ENCODE peak calls at places on chromosomes 5 and 9, in four cellular contexts. E is A549, R is HepG2, G is GM12878. T is an unnamed sample.
A peak's percentile ranks its signal among the peaks of the same experiment; 100 is the strongest.

GRCh38 chr9:37692622-37693221 is 42.0 kb downstream of the FRMPD1 start:
- DNase-seq in G (no peak), R (no peak), E (no peak), T (no peak)

GRCh38 chr5:177040814-177041410 is 18.4 kb downstream of the ZNF346 start:
- DNase-seq in R (no peak), E (no peak), G (no peak), T (no peak)

GRCh38 chr5:59357421-59357977 is 536.0 kb downstream of the PDE4D start:
- DNase-seq in R (no peak), G (no peak), E (no peak), T (no peak)

GRCh38 chr5:113721171-113721570 is 207.7 kb downstream of the YTHDC2 start:
- DNase-seq in G (no peak), E (no peak), R (no peak), T (no peak)

GRCh38 chr5:93636850-93637249 is 53.8 kb downstream of the NR2F1 start:
- DNase-seq in E (no peak), G (no peak), R (no peak), T (no peak)

GRCh38 chr9:21110708-21111576 is 30.7 kb downstream of the IFNW1 start:
- DNase-seq in E (peak; percentile 40), R (peak; percentile 61), G (peak; percentile 44), T (peak; percentile 58)

GRCh38 chr9:92342825-92343488 is 17.2 kb downstream of the CENPP start:
- DNase-seq in E (no peak), R (no peak), G (no peak), T (no peak)

GRCh38 chr9:86405926-86406325 is 51.7 kb upstream of the TUT7 start:
- DNase-seq in R (peak; percentile 53), E (peak; percentile 45), G (no peak), T (no peak)

GRCh38 chr5:157516016-157516415 is 56.0 kb downstream of the NIPAL4 start:
- DNase-seq in R (no peak), E (no peak), G (no peak), T (no peak)

GRCh38 chr9:101398930-101399640 is 434 bp downstream of the ZNF189 start:
- DNase-seq in R (no peak), G (no peak), E (no peak), T (no peak)

GRCh38 chr5:54522080-54522479 is 4.5 kb downstream of the SNX18 start:
- DNase-seq in E (no peak), R (no peak), G (no peak), T (no peak)

GRCh38 chr5:80975065-80975464 is 14.9 kb downstream of the RASGRF2 start:
- DNase-seq in R (peak; percentile 31), E (no peak), G (no peak), T (no peak)

GRCh38 chr5:92956886-92957285 is 624.1 kb downstream of the NR2F1-AS1 start:
- DNase-seq in R (no peak), G (no peak), E (no peak), T (no peak)

GRCh38 chr5:96969401-96969800 is 33.5 kb downstream of the LNPEP start:
- DNase-seq in R (no peak), E (no peak), G (no peak), T (no peak)

GRCh38 chr5:139642891-139643871 is 5.0 kb upstream of the CXXC5 start:
- DNase-seq in E (no peak), R (peak; percentile 79), G (no peak), T (peak; percentile 19)

GRCh38 chr5:126949475-126949874 is 80.9 kb downstream of the MARCHF3 start:
- DNase-seq in G (no peak), R (no peak), E (no peak), T (no peak)

GRCh38 chr5:148437249-148437648 is 53.5 kb downstream of the FBXO38 start:
- DNase-seq in E (no peak), G (no peak), R (no peak), T (no peak)

GRCh38 chr9:79766091-79766490 is 194.3 kb downstream of the TLE4 start:
- DNase-seq in G (no peak), E (no peak), R (no peak), T (no peak)

GRCh38 chr5:179858241-179858585 is 404 bp downstream of the MRNIP start:
- DNase-seq in R (peak; percentile 17), G (peak; percentile 7), E (peak; percentile 52), T (peak; percentile 72)

GRCh38 chr5:139473105-139473504 is 2.3 kb downstream of the SMIM33 start:
- DNase-seq in R (no peak), E (no peak), G (no peak), T (no peak)

GRCh38 chr5:61114441-61114840 is 47.8 kb downstream of the SMIM15 start:
- DNase-seq in G (no peak), R (no peak), E (no peak), T (no peak)

DNA sequence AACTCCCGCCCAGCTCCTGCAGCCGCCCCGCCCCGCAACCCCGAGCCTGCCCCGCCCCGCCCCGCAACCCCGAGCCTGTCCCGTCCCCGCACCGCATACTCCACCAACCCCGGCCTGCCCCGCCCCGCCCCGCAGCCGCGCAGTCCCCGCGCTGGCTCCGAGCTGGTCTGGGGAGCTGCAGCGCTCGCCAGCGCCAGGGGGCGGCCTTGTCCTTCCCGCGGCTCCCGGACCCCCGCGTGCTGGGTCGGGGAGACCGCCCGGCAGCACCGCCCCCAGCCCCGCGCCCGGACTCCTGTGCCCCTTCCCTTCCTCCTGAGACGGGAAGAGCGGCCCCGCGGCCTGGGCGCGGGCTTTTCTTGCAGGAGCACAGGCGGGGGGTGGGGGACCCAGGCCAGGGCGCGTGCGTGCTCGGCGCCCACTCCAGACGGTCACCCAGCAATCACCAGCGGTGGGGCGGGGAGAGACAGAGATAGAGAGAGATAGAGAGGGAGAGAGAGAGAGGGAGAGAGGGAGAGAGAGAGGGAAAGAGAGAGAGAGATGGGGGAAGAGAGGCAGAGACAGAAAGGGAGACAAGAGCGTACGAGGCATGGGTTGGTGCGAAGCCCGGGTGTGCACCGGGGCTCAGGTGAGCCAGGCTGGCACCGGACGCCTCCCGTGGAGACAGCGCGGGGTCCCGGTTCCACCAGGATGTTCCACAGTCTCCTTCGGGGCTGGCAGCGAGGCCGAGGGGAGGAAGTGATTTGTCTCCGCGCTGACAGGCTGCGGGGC is 14.7 kb upstream of the TMEM250 start:
- DNase-seq in E (peak; percentile 73), R (no peak), G (no peak), T (peak; percentile 93)
- TF ChIP-seq PBX3 in E (no peak), R (no peak), G (no peak), T (no peak)

DNA sequence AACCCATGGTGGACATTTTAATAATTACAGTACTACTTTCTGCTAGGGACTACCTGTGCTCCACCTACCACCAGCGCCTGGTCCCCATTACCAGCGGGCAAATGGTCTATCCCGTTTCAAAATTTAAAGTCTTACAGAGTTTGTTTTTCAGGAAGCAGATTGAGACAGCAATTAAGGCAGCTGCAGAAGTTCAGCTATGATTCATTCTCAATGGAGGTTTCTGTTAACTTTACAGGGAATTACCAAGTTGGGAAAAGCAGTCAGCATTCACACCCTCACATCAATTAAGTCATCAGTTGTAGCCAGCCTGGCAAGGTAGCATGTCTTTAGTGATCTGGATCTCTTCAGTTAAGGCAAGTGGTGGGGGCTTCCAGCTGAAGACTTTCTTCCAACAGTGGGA is 410.6 kb upstream of the DAB2 start:
- DNase-seq in E (no peak), R (no peak), G (no peak), T (no peak)
- TF ChIP-seq PBX3 in E (no peak), R (no peak), G (no peak), T (no peak)

GRCh38 chr5:178104492-178104891 is 8.8 kb upstream of the N4BP3 start:
- DNase-seq in E (no peak), G (no peak), R (no peak), T (no peak)
- TF ChIP-seq PBX3 in E (no peak), G (no peak), R (no peak), T (no peak)

GRCh38 chr5:57164124-57164523 is 9.7 kb upstream of the GPBP1 start:
- DNase-seq in R (no peak), E (no peak), G (no peak), T (no peak)
- TF ChIP-seq PBX3 in R (no peak), E (no peak), G (no peak), T (no peak)

GRCh38 chr9:18396102-18396728 is 77.7 kb upstream of the ADAMTSL1 start:
- DNase-seq in R (peak; percentile 1), G (no peak), E (no peak), T (peak; percentile 4)
- TF ChIP-seq PBX3 in R (no peak), G (no peak), E (no peak), T (no peak)

GRCh38 chr5:6995115-6995514 is 281.9 kb downstream of the TENT4A start:
- DNase-seq in G (no peak), R (no peak), E (no peak), T (no peak)
- TF ChIP-seq PBX3 in G (no peak), R (no peak), E (no peak), T (no peak)

GRCh38 chr9:120561699-120562098 is 18.3 kb downstream of the CDK5RAP2 start:
- DNase-seq in E (no peak), R (no peak), G (no peak), T (no peak)
- TF ChIP-seq PBX3 in E (no peak), R (no peak), G (no peak), T (no peak)

T was measured in SK-N-SH.